ENCODE peak calls at places on chromosomes 3 and 15, in five cellular contexts. One of them, this sample, is unnamed.

GRCh38 chr3:61794961-61795360 is 233.6 kb downstream of the PTPRG start:
- DNase-seq in cardiac fibroblast: no peak
- DNase-seq in lower leg skin: no peak
- DNase-seq in HFF-Myc: no peak
- DNase-seq in nephron progenitor cell: no peak
- DNase-seq in this sample: no peak

GRCh38 chr3:127411083-127411727 is 123.4 kb upstream of the PRR20G start:
- DNase-seq in cardiac fibroblast: no peak
- DNase-seq in lower leg skin: no peak
- DNase-seq in HFF-Myc: no peak
- DNase-seq in nephron progenitor cell: no peak
- DNase-seq in this sample: no peak

GRCh38 chr3:165259518-165260193 is 63.5 kb upstream of the SLITRK3 start:
- DNase-seq in cardiac fibroblast: peak; percentile 33
- DNase-seq in lower leg skin: no peak
- DNase-seq in HFF-Myc: no peak
- DNase-seq in nephron progenitor cell: no peak
- DNase-seq in this sample: no peak

GRCh38 chr15:70559223-70559823 is 204.0 kb downstream of the UACA start:
- DNase-seq in cardiac fibroblast: peak; percentile 18
- DNase-seq in lower leg skin: peak; percentile 42
- DNase-seq in HFF-Myc: no peak
- DNase-seq in nephron progenitor cell: peak; percentile 25
- DNase-seq in this sample: no peak

GRCh38 chr3:60079076-60079475 is 1029.3 kb upstream of the CFAP20DC start:
- DNase-seq in cardiac fibroblast: no peak
- DNase-seq in lower leg skin: no peak
- DNase-seq in HFF-Myc: no peak
- DNase-seq in nephron progenitor cell: no peak
- DNase-seq in this sample: peak; percentile 13

GRCh38 chr3:24129549-24129948 is 184.5 kb downstream of the NR1D2 start:
- DNase-seq in cardiac fibroblast: no peak
- DNase-seq in lower leg skin: peak; percentile 40
- DNase-seq in HFF-Myc: no peak
- DNase-seq in nephron progenitor cell: no peak
- DNase-seq in this sample: no peak

GRCh38 chr3:36032180-36032895 is 348.0 kb upstream of the STAC start:
- DNase-seq in cardiac fibroblast: no peak
- DNase-seq in lower leg skin: no peak
- DNase-seq in HFF-Myc: no peak
- DNase-seq in nephron progenitor cell: no peak
- DNase-seq in this sample: no peak

GRCh38 chr15:63157891-63158431 is 684 bp upstream of the RPS27L start:
- DNase-seq in cardiac fibroblast: peak; percentile 86
- DNase-seq in lower leg skin: peak; percentile 57
- DNase-seq in HFF-Myc: no peak
- DNase-seq in nephron progenitor cell: peak; percentile 49
- DNase-seq in this sample: peak; percentile 58

GRCh38 chr15:80174017-80174746 is 21.4 kb downstream of the FAH start:
- DNase-seq in cardiac fibroblast: peak; percentile 70
- DNase-seq in lower leg skin: no peak
- DNase-seq in HFF-Myc: no peak
- DNase-seq in nephron progenitor cell: no peak
- DNase-seq in this sample: no peak

GRCh38 chr3:121786485-121786884 is 36.9 kb upstream of the GOLGB1 start:
- DNase-seq in cardiac fibroblast: peak; percentile 72
- DNase-seq in lower leg skin: no peak
- DNase-seq in HFF-Myc: no peak
- DNase-seq in nephron progenitor cell: no peak
- DNase-seq in this sample: no peak

GRCh38 chr3:131083190-131083863 is 56.6 kb downstream of the NEK11 start:
- DNase-seq in cardiac fibroblast: peak; percentile 14
- DNase-seq in lower leg skin: no peak
- DNase-seq in HFF-Myc: peak; percentile 2
- DNase-seq in nephron progenitor cell: peak; percentile 53
- DNase-seq in this sample: no peak

GRCh38 chr3:177358968-177359600 is 161.8 kb upstream of the TBL1XR1 start:
- DNase-seq in cardiac fibroblast: peak; percentile 27
- DNase-seq in lower leg skin: no peak
- DNase-seq in HFF-Myc: no peak
- DNase-seq in nephron progenitor cell: peak; percentile 74
- DNase-seq in this sample: peak; percentile 58

GRCh38 chr3:146156060-146156459 is 4.9 kb downstream of the PLOD2 start:
- DNase-seq in cardiac fibroblast: no peak
- DNase-seq in lower leg skin: no peak
- DNase-seq in HFF-Myc: no peak
- DNase-seq in nephron progenitor cell: no peak
- DNase-seq in this sample: no peak

GRCh38 chr3:194638991-194639605 is 5.9 kb upstream of the TMEM44 start:
- DNase-seq in cardiac fibroblast: no peak
- DNase-seq in lower leg skin: no peak
- DNase-seq in HFF-Myc: no peak
- DNase-seq in nephron progenitor cell: no peak
- DNase-seq in this sample: no peak

GRCh38 chr15:40598672-40599071 is 4.6 kb downstream of the KNL1 start:
- DNase-seq in cardiac fibroblast: no peak
- DNase-seq in lower leg skin: no peak
- DNase-seq in HFF-Myc: no peak
- DNase-seq in nephron progenitor cell: no peak
- DNase-seq in this sample: no peak

GRCh38 chr3:187986514-187986934 is 167.4 kb upstream of the LPP start:
- DNase-seq in cardiac fibroblast: peak; percentile 94
- DNase-seq in lower leg skin: no peak
- DNase-seq in HFF-Myc: peak; percentile 62
- DNase-seq in nephron progenitor cell: no peak
- DNase-seq in this sample: no peak

GRCh38 chr3:172461530-172462138 is 13.4 kb upstream of the GHSR start:
- DNase-seq in cardiac fibroblast: peak; percentile 59
- DNase-seq in lower leg skin: no peak
- DNase-seq in HFF-Myc: peak; percentile 17
- DNase-seq in nephron progenitor cell: no peak
- DNase-seq in this sample: peak; percentile 74

GRCh38 chr3:147424325-147424910 is 15.3 kb downstream of the ZIC1 start:
- DNase-seq in cardiac fibroblast: no peak
- DNase-seq in lower leg skin: no peak
- DNase-seq in HFF-Myc: no peak
- DNase-seq in nephron progenitor cell: peak; percentile 54
- DNase-seq in this sample: peak; percentile 6

GRCh38 chr15:65790692-65791334 is 1.3 kb downstream of the DENND4A start:
- DNase-seq in cardiac fibroblast: peak; percentile 36
- DNase-seq in lower leg skin: no peak
- DNase-seq in HFF-Myc: no peak
- DNase-seq in nephron progenitor cell: no peak
- DNase-seq in this sample: peak; percentile 32

GRCh38 chr15:25733856-25734679 is 129.1 kb downstream of the ATP10A start:
- DNase-seq in cardiac fibroblast: no peak
- DNase-seq in lower leg skin: no peak
- DNase-seq in HFF-Myc: no peak
- DNase-seq in nephron progenitor cell: no peak
- DNase-seq in this sample: no peak
- TF ChIP-seq CTCF in cardiac fibroblast: no peak
- TF ChIP-seq CTCF in lower leg skin: no peak
- TF ChIP-seq CTCF in HFF-Myc: no peak
- TF ChIP-seq CTCF in nephron progenitor cell: no peak
- TF ChIP-seq CTCF in this sample: no peak

GRCh38 chr3:120442975-120443517 is 7.7 kb downstream of the FSTL1 start:
- DNase-seq in cardiac fibroblast: peak; percentile 25
- DNase-seq in lower leg skin: no peak
- DNase-seq in HFF-Myc: no peak
- DNase-seq in nephron progenitor cell: no peak
- DNase-seq in this sample: no peak
- TF ChIP-seq CTCF in cardiac fibroblast: peak; percentile 31
- TF ChIP-seq CTCF in lower leg skin: no peak
- TF ChIP-seq CTCF in HFF-Myc: peak; percentile 24
- TF ChIP-seq CTCF in nephron progenitor cell: no peak
- TF ChIP-seq CTCF in this sample: no peak

DNA sequence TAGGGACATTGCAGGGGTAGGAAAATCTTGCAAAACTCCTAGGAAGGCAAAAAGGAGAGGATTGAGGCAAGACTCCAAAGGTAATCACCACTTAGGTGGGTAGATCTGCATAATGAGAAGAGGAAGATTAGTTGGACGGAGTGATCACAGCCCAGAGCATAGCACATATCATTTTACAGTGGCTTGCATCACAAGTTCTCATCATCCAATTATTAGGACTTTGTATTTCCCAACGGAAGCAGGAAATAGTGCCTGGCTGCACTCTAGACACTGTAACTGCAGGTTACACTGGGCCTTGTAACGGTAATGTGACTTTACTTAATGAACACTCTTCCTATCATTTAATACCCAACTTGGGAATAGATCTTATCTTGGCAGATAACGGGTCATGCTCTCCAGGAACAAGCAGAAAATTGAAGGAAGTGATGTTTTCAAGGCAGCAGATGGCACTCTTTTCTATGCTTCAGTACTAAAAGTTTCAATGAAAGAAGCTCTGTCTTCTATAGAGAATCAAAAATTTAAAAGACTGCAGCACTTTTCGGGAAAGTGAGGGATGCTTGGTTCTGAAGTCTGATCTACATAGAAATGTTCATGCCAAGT is 101.9 kb upstream of the KCNMB2 start:
- DNase-seq in cardiac fibroblast: peak; percentile 22
- DNase-seq in lower leg skin: no peak
- DNase-seq in HFF-Myc: no peak
- DNase-seq in nephron progenitor cell: no peak
- DNase-seq in this sample: peak; percentile 17
- TF ChIP-seq CTCF in cardiac fibroblast: no peak
- TF ChIP-seq CTCF in lower leg skin: no peak
- TF ChIP-seq CTCF in HFF-Myc: no peak
- TF ChIP-seq CTCF in nephron progenitor cell: no peak
- TF ChIP-seq CTCF in this sample: peak; percentile 43

GRCh38 chr3:32553459-32553858 is 17.2 kb downstream of the DYNC1LI1 start:
- DNase-seq in cardiac fibroblast: no peak
- DNase-seq in lower leg skin: no peak
- DNase-seq in HFF-Myc: no peak
- DNase-seq in nephron progenitor cell: no peak
- DNase-seq in this sample: no peak
- TF ChIP-seq CTCF in cardiac fibroblast: no peak
- TF ChIP-seq CTCF in lower leg skin: no peak
- TF ChIP-seq CTCF in HFF-Myc: no peak
- TF ChIP-seq CTCF in nephron progenitor cell: no peak
- TF ChIP-seq CTCF in this sample: no peak